ENCODE peak calls at places on chromosomes 13 and 19, in nine cellular contexts. A is neural progenitor cell, Z is IMR-90, Q is endodermal cell, R is pancreas, G is heart left ventricle, B is heart right ventricle, H is stomach, J is mucosa of descending colon. L is an unnamed sample. For H3K9me3, the result is how much of the 10 kb centered on the place peaks cover.

GRCh38 chr13:71758823-71759222 is 108.2 kb downstream of the DACH1 start:
- DNase-seq in A (no peak), Z (no peak), Q (no peak), R (no peak), G (no peak), B (no peak), H (no peak), J (no peak), L (no peak)

GRCh38 chr19:5103061-5103701 is 134.3 kb downstream of the KDM4B start:
- DNase-seq in A (no peak), Z (peak), Q (no peak), R (peak), G (peak), B (peak), H (peak), J (no peak), L (no peak)

GRCh38 chr13:76885203-76886004 is 801 bp downstream of the KCTD12 start:
- DNase-seq in A (peak), Z (peak), Q (peak), R (peak), G (peak), B (peak), H (peak), J (peak), L (peak)

GRCh38 chr13:29143864-29144263 is 323.7 kb downstream of the MTUS2 start:
- DNase-seq in A (no peak), Z (no peak), Q (no peak), R (no peak), G (no peak), B (no peak), H (no peak), J (no peak), L (no peak)

GRCh38 chr19:19385900-19386339 is 19.6 kb upstream of the GATAD2A start:
- DNase-seq in A (no peak), Z (no peak), Q (no peak), R (no peak), G (no peak), B (no peak), H (no peak), J (peak), L (no peak)

GRCh38 chr19:56839665-56840451 is 668 bp downstream of the PEG3 start:
- DNase-seq in A (no peak), Z (no peak), Q (no peak), R (peak), G (peak), B (peak), H (peak), J (peak), L (peak)

GRCh38 chr13:72166102-72166660 is 299.2 kb upstream of the DACH1 start:
- DNase-seq in A (no peak), Z (no peak), Q (no peak), R (no peak), G (no peak), B (no peak), H (no peak), J (no peak), L (no peak)

GRCh38 chr19:10921199-10921879 is 7.1 kb downstream of the YIPF2 start:
- DNase-seq in A (no peak), Z (no peak), Q (peak), R (peak), G (peak), B (no peak), H (no peak), J (no peak), L (no peak)

GRCh38 chr19:30144794-30145193 is 202.8 kb downstream of the URI1 start:
- DNase-seq in A (no peak), Z (no peak), Q (no peak), R (no peak), G (no peak), B (no peak), H (no peak), J (no peak), L (no peak)

GRCh38 chr13:111883571-111884343 is 183.2 kb upstream of the SOX1 start:
- DNase-seq in A (no peak), Z (no peak), Q (peak), R (no peak), G (no peak), B (no peak), H (no peak), J (no peak), L (no peak)

GRCh38 chr19:6730941-6731670 is 6.3 kb downstream of the GPR108 start:
- DNase-seq in A (no peak), Z (no peak), Q (no peak), R (no peak), G (no peak), B (no peak), H (no peak), J (peak), L (no peak)

GRCh38 chr13:100543872-100544602 is 44.6 kb downstream of the GGACT start:
- DNase-seq in A (no peak), Z (no peak), Q (peak), R (no peak), G (no peak), B (no peak), H (no peak), J (no peak), L (no peak)

GRCh38 chr13:77872995-77873394 is 45.6 kb downstream of the EDNRB start:
- DNase-seq in A (no peak), Z (peak), Q (no peak), R (no peak), G (no peak), B (no peak), H (no peak), J (no peak), L (no peak)

GRCh38 chr13:40458283-40459031 is 208.0 kb downstream of the FOXO1 start:
- DNase-seq in A (no peak), Z (no peak), Q (no peak), R (no peak), G (no peak), B (no peak), H (no peak), J (no peak), L (no peak)

GRCh38 chr13:38781539-38781938 is 94.7 kb downstream of the FREM2 start:
- DNase-seq in A (no peak), Z (no peak), Q (no peak), R (no peak), G (no peak), B (no peak), H (no peak), J (no peak), L (no peak)

GRCh38 chr13:34967851-34968562 is 25.9 kb downstream of the NBEA start:
- DNase-seq in A (no peak), Z (no peak), Q (no peak), R (no peak), G (no peak), B (no peak), H (no peak), J (no peak), L (no peak)

GRCh38 chr19:15913384-15913783 is 15.5 kb upstream of the CYP4F2 start:
- DNase-seq in A (no peak), Z (no peak), Q (no peak), R (no peak), G (no peak), B (no peak), H (peak), J (no peak), L (no peak)

GRCh38 chr19:55481148-55482127 is 3.5 kb upstream of the NAT14 start:
- DNase-seq in A (no peak), Z (no peak), Q (peak), R (peak), G (no peak), B (peak), H (no peak), J (peak), L (no peak)

GRCh38 chr13:34357435-34358232 is 539.7 kb downstream of the RFC3 start:
- DNase-seq in A (peak), Z (peak), Q (peak), R (no peak), G (no peak), B (no peak), H (no peak), J (no peak), L (no peak)

GRCh38 chr13:96792736-96793444 is 201.4 kb downstream of the OXGR1 start:
- DNase-seq in A (no peak), Z (no peak), Q (no peak), R (peak), G (no peak), B (no peak), H (no peak), J (no peak), L (no peak)

GRCh38 chr19:32233091-32233490 is 112.3 kb upstream of the ZNF507 start:
- DNase-seq in A (no peak), Z (no peak), Q (no peak), R (no peak), G (no peak), B (no peak), H (no peak), J (no peak), L (peak)

GRCh38 chr19:57974434-57974833 is at the start of gene C19orf18:
- DNase-seq in A (no peak), Z (no peak), Q (no peak), R (no peak), G (no peak), B (no peak), H (no peak), J (no peak), L (no peak)

DNA sequence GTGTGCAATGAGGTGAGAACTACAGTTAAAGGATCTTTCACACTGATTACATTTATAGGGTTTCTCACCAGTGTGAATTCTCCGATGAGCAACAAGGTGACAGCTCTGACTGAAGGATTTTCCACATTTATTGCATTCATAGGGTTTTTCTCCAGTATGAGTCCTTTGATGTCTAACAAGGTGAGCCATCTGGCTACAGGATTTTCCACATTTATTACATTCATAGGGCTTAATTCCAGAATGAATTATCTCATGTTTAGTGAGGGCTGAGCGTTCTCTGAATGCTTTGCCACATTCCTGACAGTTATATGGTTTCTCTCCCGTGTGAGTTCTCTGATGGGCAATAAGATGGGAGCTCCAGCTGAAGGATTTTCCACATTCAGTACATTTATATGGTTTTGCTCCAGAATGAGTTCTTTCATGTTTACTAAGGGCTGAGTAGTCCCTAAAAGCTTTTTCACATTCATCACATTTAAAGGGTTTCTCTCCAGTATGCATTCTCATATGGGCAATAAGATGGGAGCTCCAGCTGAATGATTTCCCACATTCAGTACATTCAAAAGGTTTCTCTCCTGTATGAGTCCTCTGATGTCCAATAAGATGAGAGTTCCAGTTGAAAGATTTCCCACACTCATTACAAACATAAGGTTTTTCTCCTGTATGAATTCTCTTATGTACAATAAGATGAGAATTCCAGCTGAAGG is 4.4 kb upstream of the C19orf18 start:
- DNase-seq in A (no peak), Z (no peak), Q (no peak), R (no peak), G (no peak), B (no peak), H (no peak), J (no peak), L (no peak)
- H3K9me3 ChIP-seq in A (half or more), Z (half or more), Q (half or more), R (under half), G (half or more), B (half or more), H (half or more), J (half or more), L (half or more)

DNA sequence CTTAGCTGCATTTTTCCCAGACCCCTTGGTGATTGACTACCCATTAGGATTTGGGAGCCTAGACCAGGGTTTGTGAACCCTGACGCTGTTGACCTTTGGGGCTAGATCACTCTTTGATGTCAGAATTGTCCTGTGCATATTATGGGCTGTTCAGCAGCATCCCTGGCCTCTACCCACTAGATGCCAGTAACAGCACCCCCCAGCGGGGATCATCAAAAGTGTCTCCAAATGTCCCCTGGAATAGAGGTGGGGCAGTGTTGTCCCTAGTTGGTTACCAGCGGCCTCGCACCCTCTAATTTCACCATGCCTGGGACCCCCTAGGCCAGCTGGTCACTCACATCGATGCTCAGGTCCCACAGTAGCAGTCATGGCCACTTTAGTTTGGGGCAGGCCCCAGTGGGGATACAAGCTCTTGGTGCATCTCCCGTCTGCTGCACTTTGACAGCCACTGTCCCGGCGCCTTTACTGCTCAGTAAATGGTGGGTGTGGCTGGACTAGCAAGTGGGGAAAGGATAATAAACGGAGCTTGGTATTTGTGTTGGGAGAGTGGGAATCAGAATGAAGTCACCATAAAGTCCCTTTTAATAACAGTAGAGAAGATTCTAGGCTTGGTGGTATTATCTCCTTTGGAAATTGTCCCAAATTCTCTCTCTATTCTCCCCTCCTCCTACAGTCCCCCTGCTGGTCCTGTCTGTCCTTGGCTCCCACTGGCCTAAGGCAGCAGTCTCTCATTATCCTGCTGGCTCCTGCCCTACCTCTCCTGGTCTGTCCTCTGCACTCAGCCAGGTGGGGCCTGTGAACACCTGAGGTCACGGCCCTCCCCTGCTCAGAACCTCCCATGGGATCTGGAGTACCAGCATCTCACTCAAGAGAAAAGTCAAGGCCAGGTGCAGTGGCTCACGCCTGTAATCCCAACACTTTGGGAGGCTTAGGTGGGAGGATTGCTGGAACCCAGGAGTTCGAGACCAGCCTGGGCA is 80.6 kb downstream of the SIPA1L3 start:
- DNase-seq in A (peak), Z (no peak), Q (peak), R (no peak), G (no peak), B (no peak), H (no peak), J (no peak), L (no peak)
- TF ChIP-seq CTCF in A (peak), Z (peak), Q (peak), R (no peak), G (no peak), B (no peak), H (no peak), J (no peak), L (no peak)

DNA sequence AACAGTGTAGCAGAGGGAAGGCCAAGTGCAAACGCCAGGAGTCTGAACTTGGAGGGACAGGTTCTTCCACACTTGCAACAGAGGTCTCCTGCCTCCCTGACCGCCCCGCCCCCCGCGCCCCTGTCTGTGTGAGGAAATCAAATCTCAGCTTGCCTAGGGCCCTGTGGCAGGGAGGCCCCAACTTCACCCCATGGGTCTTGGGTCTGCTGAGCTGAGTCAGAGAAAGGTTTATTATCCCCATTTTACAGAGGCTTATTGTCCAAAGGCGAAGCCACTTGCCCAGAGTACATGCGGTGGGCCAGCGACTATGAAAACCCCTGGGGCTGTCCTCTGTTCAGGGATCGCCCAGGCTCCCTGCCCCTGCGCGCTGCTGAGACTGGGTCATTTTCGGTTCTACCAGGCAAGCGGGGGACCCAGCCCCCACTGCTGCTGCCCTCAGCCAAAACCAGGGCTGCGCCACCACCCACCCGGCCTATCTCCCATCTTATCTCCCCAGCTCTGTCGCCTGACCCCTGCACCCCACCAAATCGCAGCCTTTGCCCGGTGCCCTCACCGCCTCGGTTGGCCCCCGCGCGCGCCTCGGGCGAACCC is 956 bp upstream of the CERS4 start:
- DNase-seq in A (peak), Z (no peak), Q (peak), R (no peak), G (peak), B (peak), H (peak), J (no peak), L (no peak)
- H3K4me3 ChIP-seq in A (peak), Z (peak), Q (no peak), R (peak), G (peak), B (peak), H (peak), J (no peak), L (peak)

DNA sequence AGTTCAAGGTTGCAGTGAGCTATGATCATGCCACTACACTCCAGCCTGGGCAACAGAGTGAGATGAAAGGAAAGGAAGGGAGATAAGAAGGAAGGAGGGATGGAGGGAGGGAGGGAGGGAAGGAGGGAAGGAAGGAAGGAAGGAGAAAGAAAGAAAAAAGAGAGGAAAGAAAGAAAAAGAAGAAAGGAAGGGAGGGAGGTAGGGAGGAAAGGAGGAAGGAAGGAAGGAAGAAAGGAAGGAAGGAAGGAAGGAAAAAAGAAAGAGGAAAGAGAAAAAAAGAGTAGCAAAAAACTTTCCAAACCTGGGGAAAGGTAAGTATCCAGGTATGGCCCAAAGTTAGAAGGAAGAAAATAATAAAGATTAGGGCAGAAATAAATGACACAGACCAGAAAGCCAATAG is 7.1 kb downstream of the ZFP14 start:
- DNase-seq in A (no peak), Z (no peak), Q (no peak), R (no peak), G (no peak), B (no peak), H (no peak), J (no peak), L (no peak)
- H3K9me3 ChIP-seq in A (under half), Z (under half), Q (under half), R (under half), G (under half), B (under half), H (half or more), J (under half), L (under half)

DNA sequence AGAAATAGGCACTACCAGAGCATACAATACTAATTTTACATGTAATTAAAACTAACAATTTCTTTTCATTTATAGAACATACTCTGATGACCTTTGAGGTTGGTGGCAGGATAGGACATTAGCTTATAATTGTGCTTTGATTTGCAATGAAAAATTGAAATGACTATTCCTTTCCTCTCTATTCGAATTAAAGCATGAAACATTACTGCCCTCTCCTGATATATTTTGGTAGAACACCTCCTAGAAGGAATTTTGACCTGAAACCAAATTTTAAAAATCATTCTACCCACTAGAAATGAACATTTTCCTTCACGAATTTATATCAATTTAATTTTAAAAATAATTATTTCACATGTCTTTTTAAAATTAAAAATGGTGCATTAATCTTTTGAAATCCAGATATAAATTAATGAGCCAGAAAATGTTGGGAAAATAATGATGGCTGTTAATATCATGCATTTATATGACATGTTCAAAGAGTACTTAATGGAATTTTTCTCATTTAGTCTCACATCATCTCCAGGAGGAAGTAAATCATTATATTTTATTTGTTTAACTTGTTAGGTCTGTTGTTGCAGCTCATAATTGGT is 556.3 kb upstream of the ARGLU1 start:
- DNase-seq in A (peak), Z (peak), Q (no peak), R (no peak), G (no peak), B (no peak), H (no peak), J (no peak), L (no peak)
- TF ChIP-seq CTCF in A (peak), Z (peak), Q (peak), R (no peak), G (peak), B (peak), H (peak), J (peak), L (peak)

GRCh38 chr19:12997967-12998940 is 3.0 kb downstream of the NFIX start:
- DNase-seq in A (no peak), Z (no peak), Q (no peak), R (no peak), G (no peak), B (no peak), H (no peak), J (no peak), L (no peak)
- H3K4me3 ChIP-seq in A (no peak), Z (no peak), Q (no peak), R (no peak), G (peak), B (peak), H (peak), J (no peak), L (peak)

DNA sequence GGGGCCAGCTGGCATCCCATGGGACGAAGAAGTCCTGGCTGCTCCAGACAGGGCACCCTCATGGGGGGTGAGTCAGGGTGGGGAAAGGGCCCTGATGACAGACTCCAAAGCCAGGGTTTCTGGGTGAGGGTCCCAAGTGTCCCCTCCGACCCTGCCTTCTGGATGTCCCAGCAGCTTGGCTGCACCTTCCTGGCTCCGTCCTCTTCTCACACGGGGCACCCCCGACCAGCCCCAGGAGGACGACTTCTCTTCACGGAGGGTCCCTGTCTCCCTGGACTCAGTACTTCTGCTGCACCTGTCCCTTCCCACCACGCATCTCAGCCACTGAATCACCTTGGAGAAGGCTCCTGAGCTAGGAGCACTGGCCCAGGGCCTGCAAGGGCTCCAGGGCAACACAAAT is 19.9 kb downstream of the MIER2 start:
- DNase-seq in A (no peak), Z (no peak), Q (no peak), R (no peak), G (no peak), B (no peak), H (no peak), J (no peak), L (peak)
- H3K9me3 ChIP-seq in A (under half), Z (under half), Q (half or more), R (under half), G (under half), B (under half), H (under half), J (under half), L (under half)

GRCh38 chr19:45931055-45931454 is 16.5 kb upstream of the NANOS2 start:
- DNase-seq in A (no peak), Z (no peak), Q (no peak), R (no peak), G (no peak), B (no peak), H (no peak), J (no peak), L (no peak)
- TF ChIP-seq CTCF in A (no peak), Z (no peak), Q (peak), R (no peak), G (no peak), B (no peak), H (no peak), J (no peak), L (no peak)